ENCODE peak calls at places on chromosomes 7 and 10, in eight cellular contexts. E is thoracic aorta, V is AG04450, K is cardiac muscle cell, F is heart right ventricle, U is Caki2, Z is occipital lobe, D is LoVo. C is an unnamed sample.

GRCh38 chr10:53236941-53237340 is 464.4 kb upstream of the MBL2 start:
- DNase-seq in K (no peak), E (no peak), F (no peak), D (no peak), Z (no peak), V (no peak), U (no peak), C (no peak)

GRCh38 chr10:80599424-80599847 is 61.7 kb downstream of the SH2D4B start:
- DNase-seq in D (peak; percentile 6), V (no peak), E (no peak), Z (no peak), K (peak; percentile 76), F (peak; percentile 12), U (no peak), C (peak; percentile 34)

GRCh38 chr7:28629216-28629848 is 217.0 kb downstream of the CREB5 start:
- DNase-seq in E (no peak), K (peak; percentile 9), Z (no peak), F (no peak), D (no peak), V (no peak), U (no peak), C (no peak)

GRCh38 chr7:51354434-51354833 is 37.8 kb upstream of the COBL start:
- DNase-seq in V (no peak), K (no peak), D (no peak), Z (no peak), F (no peak), U (no peak), E (no peak), C (no peak)

GRCh38 chr7:3399858-3400257 is 98.8 kb downstream of the SDK1 start:
- DNase-seq in D (no peak), Z (no peak), V (no peak), U (no peak), E (no peak), K (peak; percentile 12), F (no peak), C (peak; percentile 29)

GRCh38 chr10:13182424-13182823 is 21.1 kb downstream of the MCM10 start:
- DNase-seq in F (no peak), K (no peak), V (no peak), E (no peak), Z (no peak), D (no peak), U (no peak), C (no peak)

GRCh38 chr10:10910634-10911033 is 107.0 kb upstream of the CELF2 start:
- DNase-seq in U (no peak), E (no peak), V (no peak), Z (no peak), F (no peak), K (no peak), D (no peak), C (no peak)

GRCh38 chr7:78326189-78326588 is 527.6 kb downstream of the PHTF2 start:
- DNase-seq in V (peak; percentile 3), Z (no peak), K (peak; percentile 0), U (peak; percentile 13), D (no peak), E (no peak), F (no peak), C (peak; percentile 34)

GRCh38 chr7:13797545-13797944 is 191.9 kb downstream of the ETV1 start:
- DNase-seq in Z (no peak), K (peak; percentile 18), E (no peak), U (no peak), D (no peak), V (no peak), F (no peak), C (no peak)

GRCh38 chr7:41890631-41891265 is 187.9 kb upstream of the INHBA start:
- DNase-seq in F (peak; percentile 26), E (no peak), V (no peak), D (no peak), Z (no peak), U (no peak), K (no peak), C (no peak)

GRCh38 chr10:71396714-71397339 is at the start of gene CDH23:
- DNase-seq in Z (no peak), D (no peak), E (no peak), K (peak; percentile 11), F (peak; percentile 54), U (no peak), V (no peak), C (peak; percentile 69)

GRCh38 chr7:113100091-113100723 is 13.6 kb upstream of the GPR85 start:
- DNase-seq in F (peak; percentile 60), D (no peak), E (no peak), K (peak; percentile 88), Z (no peak), U (peak; percentile 61), V (no peak), C (no peak)

GRCh38 chr10:615583-616152 is 73.8 kb downstream of the DIP2C start:
- DNase-seq in E (no peak), D (no peak), K (peak; percentile 70), V (peak; percentile 77), F (no peak), Z (no peak), U (no peak), C (peak; percentile 53)

GRCh38 chr7:154212861-154213260 is 160.7 kb downstream of the DPP6 start:
- DNase-seq in V (no peak), Z (no peak), F (no peak), E (no peak), U (no peak), K (no peak), D (no peak), C (no peak)

GRCh38 chr7:74178632-74179031 is 4.5 kb downstream of the EIF4H start:
- DNase-seq in F (no peak), V (no peak), K (peak; percentile 48), E (no peak), U (peak; percentile 19), D (no peak), Z (no peak), C (peak; percentile 82)

GRCh38 chr7:44882899-44883298 is 2.4 kb downstream of the PURB start:
- DNase-seq in D (no peak), Z (no peak), K (no peak), V (no peak), F (no peak), U (no peak), E (no peak), C (no peak)

GRCh38 chr10:22823109-22823508 is 104.7 kb upstream of the ARMC3 start:
- DNase-seq in K (peak; percentile 43), F (no peak), U (peak; percentile 92), V (no peak), E (no peak), D (peak; percentile 79), Z (no peak), C (no peak)

GRCh38 chr7:85851571-85852193 is 664.8 kb upstream of the SEMA3D start:
- DNase-seq in F (no peak), D (peak; percentile 68), E (no peak), V (peak; percentile 29), Z (no peak), K (peak; percentile 81), U (peak; percentile 14), C (no peak)

GRCh38 chr10:26556756-26557640 is 118.9 kb downstream of the APBB1IP start:
- DNase-seq in K (peak; percentile 75), E (no peak), D (peak; percentile 49), F (no peak), V (no peak), Z (no peak), U (peak; percentile 53), C (peak; percentile 62)

GRCh38 chr7:3301831-3302618 is 973 bp downstream of the SDK1 start:
- DNase-seq in U (peak; percentile 54), Z (peak; percentile 9), K (peak; percentile 28), V (no peak), E (no peak), D (no peak), F (no peak), C (peak; percentile 47)

GRCh38 chr10:119313645-119314044 is 106.3 kb downstream of the GRK5 start:
- DNase-seq in Z (no peak), F (no peak), E (no peak), K (no peak), U (no peak), V (no peak), D (no peak), C (no peak)

GRCh38 chr10:61183971-61184370 is 240.0 kb upstream of the RHOBTB1 start:
- DNase-seq in V (no peak), D (no peak), F (no peak), E (no peak), U (no peak), Z (no peak), K (no peak), C (no peak)

GRCh38 chr7:152865461-152865860 is 105.9 kb downstream of the ACTR3B start:
- DNase-seq in D (no peak), V (no peak), U (no peak), F (no peak), Z (no peak), K (no peak), E (no peak), C (no peak)

GRCh38 chr10:89025453-89025852 is 34.9 kb downstream of the FAS start:
- DNase-seq in K (no peak), D (no peak), Z (no peak), U (no peak), V (no peak), E (no peak), F (no peak), C (no peak)

C was measured in trophoblast cell.